ENCODE peak calls at places on chromosomes 3 and 15, in eight cellular contexts. R is nucleus accumbens; X is CD8-positive, alpha-beta T cell; L is uterus; A is fibroblast of mammary gland; O is activated T-cell treated with anti-CD3 and anti-CD28 coated beads, Interleukin-2, amount 50 U/mL, for 72 hours; V is NCI-H2029 treated with DMSO at 0.1 percent for 48 hours; E is stimulated activated CD8-positive, alpha-beta memory T cell treated with anti-CD3 and anti-CD28 coated beads, Interleukin-4, amount 100 ng/mL, for 4 hours. S is an unnamed sample.

GRCh38 chr15:25545017-25545416 is 106.2 kb upstream of the UBE3A start:
- DNase-seq in E (no peak), O (no peak), R (no peak), V (no peak), L (no peak), A (peak), X (no peak), S (peak)

GRCh38 chr15:85099195-85099803 is 117.6 kb downstream of the PDE8A start:
- DNase-seq in A (no peak), X (no peak), R (no peak), V (no peak), O (no peak), L (no peak), E (no peak), S (no peak)

GRCh38 chr3:187066228-187066995 is 72.9 kb downstream of the RPL39L start:
- DNase-seq in O (peak), A (peak), X (peak), V (peak), E (peak), L (no peak), R (no peak), S (peak)

GRCh38 chr3:112629425-112629824 is 11.5 kb downstream of the CCDC80 start:
- DNase-seq in A (peak), R (no peak), V (no peak), L (peak), X (no peak), E (no peak), O (peak), S (peak)

GRCh38 chr3:196240424-196240823 is 24.1 kb downstream of the SLC51A start:
- DNase-seq in R (no peak), X (no peak), E (no peak), V (no peak), O (no peak), L (no peak), A (peak), S (no peak)

GRCh38 chr3:54341811-54342210 is 219.5 kb downstream of the CACNA2D3 start:
- DNase-seq in L (no peak), A (no peak), R (no peak), V (no peak), X (no peak), E (no peak), O (no peak), S (no peak)

GRCh38 chr3:49295489-49296058 is 18.5 kb upstream of the C3orf62 start:
- DNase-seq in O (peak), V (no peak), X (peak), A (peak), R (no peak), E (no peak), L (no peak), S (no peak)

GRCh38 chr15:101692799-101693198 is 31.5 kb downstream of the TARS3 start:
- DNase-seq in A (no peak), X (no peak), O (no peak), E (no peak), V (no peak), R (no peak), L (no peak), S (peak)

GRCh38 chr3:127734181-127734720 is 61.5 kb downstream of the ABTB1 start:
- DNase-seq in R (no peak), L (no peak), A (no peak), E (no peak), V (no peak), X (no peak), O (no peak), S (no peak)

GRCh38 chr3:31431322-31431721 is 101.4 kb upstream of the STT3B start:
- DNase-seq in A (no peak), V (no peak), X (no peak), O (no peak), E (no peak), R (no peak), L (no peak), S (no peak)

GRCh38 chr3:22115581-22115980 is 364.6 kb upstream of the ZNF385D start:
- DNase-seq in E (no peak), O (no peak), L (no peak), X (no peak), V (no peak), R (no peak), A (peak), S (no peak)

GRCh38 chr3:135896613-135897012 is 68.9 kb upstream of the PPP2R3A start:
- DNase-seq in A (peak), R (no peak), X (no peak), V (no peak), E (no peak), O (no peak), L (no peak), S (no peak)

GRCh38 chr3:159609620-159610019 is 379.0 kb upstream of the IL12A start:
- DNase-seq in O (no peak), E (no peak), L (no peak), A (no peak), X (no peak), R (no peak), V (no peak), S (no peak)

GRCh38 chr15:45573961-45574629 is 13.1 kb upstream of the BLOC1S6 start:
- DNase-seq in X (peak), E (no peak), L (no peak), R (no peak), V (no peak), O (peak), A (peak), S (no peak)